ENCODE peak calls at places on chromosomes 11 and 22, in five cellular contexts. Z is T-helper 9 cell, Q is fibroblast of the aortic adventitia, F is NCI-H1694 treated with DMSO at 0.1 percent for 48 hours, U is cardiac muscle cell. V is an unnamed sample.
A peak's percentile ranks its signal among the peaks of the same experiment; 100 is the strongest.

GRCh38 chr22:38699784-38700183 is 959 bp downstream of the JOSD1 start:
- DNase-seq in Z (no peak), Q (peak; percentile 73), F (no peak), U (peak; percentile 55), V (no peak)

GRCh38 chr11:3984896-3985295 is 109.7 kb upstream of the RRM1 start:
- DNase-seq in Z (no peak), Q (no peak), F (no peak), U (peak; percentile 52), V (no peak)

GRCh38 chr11:416757-417621 is 2.2 kb upstream of the SIGIRR start:
- DNase-seq in Z (no peak), Q (no peak), F (no peak), U (peak; percentile 34), V (peak; percentile 8)

GRCh38 chr11:27697679-27698275 is 2.5 kb downstream of the BDNF start:
- DNase-seq in Z (no peak), Q (peak; percentile 44), F (no peak), U (peak; percentile 33), V (no peak)

GRCh38 chr22:39939830-39940229 is 20.4 kb upstream of the TMA7B start:
- DNase-seq in Z (no peak), Q (no peak), F (no peak), U (no peak), V (no peak)

GRCh38 chr11:117839234-117839882 is 14.8 kb upstream of the FXYD2 start:
- DNase-seq in Z (no peak), Q (no peak), F (no peak), U (no peak), V (no peak)

GRCh38 chr11:84655729-84656128 is 971.4 kb downstream of the DLG2 start:
- DNase-seq in Z (no peak), Q (no peak), F (no peak), U (no peak), V (no peak)

GRCh38 chr11:2194877-2195755 is 23.5 kb upstream of the TH start:
- DNase-seq in Z (peak; percentile 46), Q (peak; percentile 15), F (peak; percentile 3), U (peak; percentile 25), V (no peak)

GRCh38 chr11:70176940-70177689 is 26.0 kb upstream of the FADD start:
- DNase-seq in Z (peak; percentile 44), Q (no peak), F (no peak), U (no peak), V (peak; percentile 4)

GRCh38 chr22:44638966-44639739 is 62.9 kb upstream of the PRR5 start:
- DNase-seq in Z (no peak), Q (peak; percentile 37), F (no peak), U (peak; percentile 41), V (no peak)

GRCh38 chr11:15972838-15973237 is 383.5 kb downstream of the SOX6 start:
- DNase-seq in Z (no peak), Q (no peak), F (no peak), U (no peak), V (no peak)

GRCh38 chr11:64675417-64676252 is 47.4 kb downstream of the NRXN2 start:
- DNase-seq in Z (no peak), Q (peak; percentile 92), F (peak; percentile 66), U (peak; percentile 92), V (peak; percentile 91)

GRCh38 chr11:61532136-61533038 is 23.8 kb downstream of the LRRC10B start:
- DNase-seq in Z (peak; percentile 23), Q (peak; percentile 23), F (peak; percentile 20), U (peak; percentile 33), V (peak; percentile 50)

GRCh38 chr11:9568854-9569587 is 4.4 kb upstream of the WEE1 start:
- DNase-seq in Z (no peak), Q (peak; percentile 93), F (no peak), U (peak; percentile 93), V (no peak)

GRCh38 chr11:56296877-56297276 is 4.8 kb upstream of the OR8H1 start:
- DNase-seq in Z (no peak), Q (no peak), F (no peak), U (no peak), V (no peak)

GRCh38 chr22:45638834-45639746 is 32.5 kb upstream of the ATXN10 start:
- DNase-seq in Z (no peak), Q (peak; percentile 69), F (no peak), U (peak; percentile 77), V (no peak)

GRCh38 chr22:39658367-39658766 is 87.8 kb downstream of the CACNA1I start:
- DNase-seq in Z (peak; percentile 26), Q (no peak), F (no peak), U (no peak), V (no peak)

GRCh38 chr22:50314455-50315288 is 7.2 kb upstream of the PLXNB2 start:
- DNase-seq in Z (peak; percentile 40), Q (no peak), F (no peak), U (no peak), V (no peak)

GRCh38 chr22:42688914-42689275 is 31.8 kb downstream of the A4GALT start:
- DNase-seq in Z (no peak), Q (no peak), F (no peak), U (no peak), V (peak; percentile 74)

GRCh38 chr11:64305075-64305690 is at the start of gene ESRRA:
- DNase-seq in Z (peak; percentile 99), Q (peak; percentile 94), F (peak; percentile 96), U (peak; percentile 99), V (peak; percentile 99)

GRCh38 chr11:64859542-64860414 is 15.3 kb upstream of the CDC42BPG start:
- DNase-seq in Z (no peak), Q (no peak), F (no peak), U (no peak), V (no peak)

GRCh38 chr11:126680109-126680508 is 320.5 kb downstream of the KIRREL3 start:
- DNase-seq in Z (no peak), Q (no peak), F (no peak), U (no peak), V (no peak)

V was measured in NCI-H2171 treated with DMSO at 0.1 percent for 48 hours.